ENCODE peak calls at places on chromosomes 12 and 14, in five cellular contexts. Q is OCI-LY7, X is SK-N-SH, E is tibial nerve, N is PC-9. L is an unnamed sample.

GRCh38 chr14:73462815-73463214 is 4.5 kb upstream of the NUMB start:
- DNase-seq in Q (no peak), X (peak; percentile 48), E (no peak), N (no peak), L (no peak)

GRCh38 chr12:76155157-76155556 is 70.7 kb upstream of the NAP1L1 start:
- DNase-seq in Q (no peak), X (no peak), E (no peak), N (no peak), L (no peak)

GRCh38 chr12:62736596-62736995 is 198.4 kb downstream of the PPM1H start:
- DNase-seq in Q (no peak), X (no peak), E (no peak), N (no peak), L (no peak)

GRCh38 chr12:49825360-49825970 is 2.7 kb downstream of the NCKAP5L start:
- DNase-seq in Q (no peak), X (no peak), E (no peak), N (no peak), L (no peak)

GRCh38 chr12:100566887-100567637 is 6.4 kb upstream of the GAS2L3 start:
- DNase-seq in Q (peak; percentile 13), X (no peak), E (peak; percentile 38), N (no peak), L (no peak)

GRCh38 chr14:105267820-105268548 is 19.7 kb downstream of the BTBD6 start:
- DNase-seq in Q (no peak), X (no peak), E (no peak), N (no peak), L (no peak)

GRCh38 chr14:51004352-51004800 is 60.1 kb upstream of the PYGL start:
- DNase-seq in Q (no peak), X (no peak), E (no peak), N (no peak), L (no peak)

GRCh38 chr12:55073043-55074022 is 52.9 kb upstream of the OR9K2 start:
- DNase-seq in Q (peak; percentile 86), X (peak; percentile 52), E (peak; percentile 84), N (peak; percentile 45), L (peak; percentile 39)

GRCh38 chr12:69052613-69053408 is 119.8 kb upstream of the CPM start:
- DNase-seq in Q (no peak), X (no peak), E (no peak), N (peak; percentile 79), L (no peak)

GRCh38 chr14:103540816-103541493 is 12.0 kb downstream of the TRMT61A start:
- DNase-seq in Q (no peak), X (peak; percentile 64), E (no peak), N (no peak), L (no peak)

GRCh38 chr12:105773501-105773900 is 365.3 kb downstream of the NUAK1 start:
- DNase-seq in Q (no peak), X (no peak), E (no peak), N (no peak), L (no peak)

GRCh38 chr12:30696943-30697342 is 1.3 kb upstream of the IPO8 start:
- DNase-seq in Q (no peak), X (no peak), E (no peak), N (no peak), L (no peak)

GRCh38 chr14:34035177-34035933 is 84.5 kb upstream of the EGLN3 start:
- DNase-seq in Q (no peak), X (peak; percentile 33), E (no peak), N (peak; percentile 47), L (no peak)

GRCh38 chr14:30257946-30258661 is 300.9 kb upstream of the G2E3 start:
- DNase-seq in Q (no peak), X (no peak), E (no peak), N (no peak), L (no peak)

GRCh38 chr12:52871291-52871961 is 22.6 kb upstream of the KRT78 start:
- DNase-seq in Q (no peak), X (no peak), E (peak; percentile 56), N (peak; percentile 92), L (no peak)

GRCh38 chr12:47156167-47156736 is 76.5 kb upstream of the AMIGO2 start:
- DNase-seq in Q (no peak), X (no peak), E (no peak), N (no peak), L (no peak)

GRCh38 chr14:54784657-54785056 is 118.0 kb downstream of the GCH1 start:
- DNase-seq in Q (no peak), X (peak; percentile 33), E (no peak), N (no peak), L (no peak)

GRCh38 chr14:77024171-77024627 is 4.3 kb downstream of the IRF2BPL start:
- DNase-seq in Q (no peak), X (no peak), E (no peak), N (no peak), L (no peak)

GRCh38 chr12:120234643-120235368 is 30.7 kb downstream of the PXN start:
- DNase-seq in Q (peak; percentile 19), X (peak; percentile 67), E (peak; percentile 87), N (peak; percentile 79), L (peak; percentile 90)

GRCh38 chr14:105281354-105282097 is 19.3 kb downstream of the BRF1 start:
- DNase-seq in Q (peak; percentile 71), X (peak; percentile 70), E (peak; percentile 18), N (peak; percentile 20), L (no peak)

GRCh38 chr12:92558806-92559205 is 144.0 kb upstream of the PLEKHG7 start:
- DNase-seq in Q (no peak), X (no peak), E (no peak), N (no peak), L (no peak)

GRCh38 chr12:102913453-102914226 is 3.4 kb downstream of the PAH start:
- DNase-seq in Q (no peak), X (no peak), E (no peak), N (no peak), L (no peak)

GRCh38 chr12:46874642-46875041 is 48.8 kb upstream of the SLC38A4 start:
- DNase-seq in Q (no peak), X (no peak), E (no peak), N (no peak), L (no peak)

GRCh38 chr14:22011243-22011642 is 337.6 kb upstream of the OR4E1 start:
- DNase-seq in Q (no peak), X (no peak), E (no peak), N (no peak), L (no peak)

GRCh38 chr12:93323625-93324165 is 54.0 kb upstream of the NUDT4 start:
- DNase-seq in Q (no peak), X (no peak), E (no peak), N (no peak), L (no peak)

GRCh38 chr12:52865090-52865944 is 16.5 kb upstream of the KRT78 start:
- DNase-seq in Q (peak; percentile 25), X (peak; percentile 87), E (peak; percentile 63), N (peak; percentile 70), L (no peak)

GRCh38 chr12:114799574-114800487 is 115.9 kb upstream of the TBX3 start:
- DNase-seq in Q (no peak), X (no peak), E (no peak), N (no peak), L (no peak)

GRCh38 chr12:75658826-75659823 is 147.7 kb upstream of the KRR1 start:
- DNase-seq in Q (no peak), X (no peak), E (no peak), N (peak; percentile 31), L (no peak)

GRCh38 chr12:56628671-56629458 is 1.3 kb downstream of the BAZ2A start:
- DNase-seq in Q (peak; percentile 83), X (peak; percentile 72), E (peak; percentile 81), N (no peak), L (no peak)

GRCh38 chr12:132103542-132104308 is 40.4 kb downstream of the DDX51 start:
- DNase-seq in Q (no peak), X (no peak), E (no peak), N (no peak), L (no peak)

GRCh38 chr12:80213871-80214270 is 114.5 kb downstream of the OTOGL start:
- DNase-seq in Q (no peak), X (no peak), E (no peak), N (no peak), L (no peak)

GRCh38 chr12:126807312-126807711 is 1459.7 kb upstream of the TMEM132C start:
- DNase-seq in Q (no peak), X (no peak), E (no peak), N (no peak), L (no peak)

GRCh38 chr12:25990495-25990894 is 32.0 kb downstream of the RASSF8 start:
- DNase-seq in Q (no peak), X (no peak), E (no peak), N (no peak), L (no peak)

GRCh38 chr14:89588840-89589296 is 171.8 kb upstream of the FOXN3 start:
- DNase-seq in Q (no peak), X (no peak), E (no peak), N (no peak), L (no peak)
- H3K4me1 ChIP-seq in Q (peaks cover 16% of the 10 kb centered on the region), X (no peaks in the 10 kb centered on the region), E (no peaks in the 10 kb centered on the region), N (no peaks in the 10 kb centered on the region), L (no peaks in the 10 kb centered on the region)

GRCh38 chr14:99207456-99207855 is 64.5 kb downstream of the BCL11B start:
- DNase-seq in Q (no peak), X (no peak), E (no peak), N (no peak), L (no peak)
- H3K4me1 ChIP-seq in Q (no peaks in the 10 kb centered on the region), X (no peaks in the 10 kb centered on the region), E (no peaks in the 10 kb centered on the region), N (no peaks in the 10 kb centered on the region), L (no peaks in the 10 kb centered on the region)

GRCh38 chr12:2348477-2348852 is 295.7 kb downstream of the CACNA1C start:
- DNase-seq in Q (no peak), X (no peak), E (no peak), N (no peak), L (no peak)

GRCh38 chr12:2353281-2353680 is 300.5 kb downstream of the CACNA1C start:
- DNase-seq in Q (no peak), X (no peak), E (no peak), N (no peak), L (no peak)

GRCh38 chr12:2353691-2354090 is 300.9 kb downstream of the CACNA1C start:
- DNase-seq in Q (no peak), X (no peak), E (no peak), N (no peak), L (no peak)

GRCh38 chr12:2352203-2352602 is 299.4 kb downstream of the CACNA1C start:
- DNase-seq in Q (no peak), X (no peak), E (no peak), N (no peak), L (no peak)

GRCh38 chr12:2351129-2351528 is 298.3 kb downstream of the CACNA1C start:
- DNase-seq in Q (peak; percentile 13), X (no peak), E (no peak), N (no peak), L (no peak)
- H3K4me1 ChIP-seq in Q (peaks cover 52% of the 10 kb centered on the region), X (peaks cover 18% of the 10 kb centered on the region), E (no peaks in the 10 kb centered on the region), N (no peaks in the 10 kb centered on the region), L (no peaks in the 10 kb centered on the region)

GRCh38 chr12:32902287-32902996 is 5.9 kb upstream of the PKP2 start:
- DNase-seq in Q (no peak), X (no peak), E (no peak), N (no peak), L (no peak)
- H3K4me1 ChIP-seq in Q (no peaks in the 10 kb centered on the region), X (peaks cover 4% of the 10 kb centered on the region), E (no peaks in the 10 kb centered on the region), N (peaks cover 58% of the 10 kb centered on the region), L (no peaks in the 10 kb centered on the region)

L was measured in Panc1.